ENCODE peak calls at places on chromosomes 3 and 15, in six cellular contexts. L is GM12891, E is GM12878, K is K562, S is H1, M is HepG2. R is an unnamed sample.

GRCh38 chr3:172134352-172134751 is 95.0 kb downstream of the FNDC3B start:
- DNase-seq in L (no peak), M (no peak), E (peak), S (no peak), K (no peak), R (no peak)

GRCh38 chr3:159792070-159792469 is 196.6 kb upstream of the IL12A start:
- DNase-seq in K (no peak), M (no peak), L (no peak), E (no peak), S (no peak), R (no peak)

GRCh38 chr3:47057212-47057671 is 77.8 kb downstream of the NBEAL2 start:
- DNase-seq in M (no peak), K (no peak), E (no peak), L (no peak), S (no peak), R (peak)

GRCh38 chr15:57500256-57500655 is 91.4 kb upstream of the MYZAP start:
- DNase-seq in E (no peak), L (no peak), S (no peak), M (no peak), K (no peak), R (no peak)

GRCh38 chr15:38254065-38254883 is 1.6 kb downstream of the SPRED1 start:
- DNase-seq in L (no peak), E (peak), M (peak), K (peak), S (no peak), R (no peak)

GRCh38 chr3:117660941-117661635 is 951.5 kb downstream of the TUSC7 start:
- DNase-seq in K (no peak), M (no peak), E (no peak), L (no peak), S (no peak), R (no peak)

GRCh38 chr15:25375557-25375956 is 63.3 kb downstream of the UBE3A start:
- DNase-seq in S (no peak), K (no peak), L (no peak), E (no peak), M (peak), R (no peak)

GRCh38 chr15:36117394-36117793 is 462.0 kb upstream of the CDIN1 start:
- DNase-seq in S (no peak), M (no peak), K (no peak), E (no peak), L (no peak), R (no peak)

GRCh38 chr15:60660290-60661051 is 181.5 kb upstream of the ICE2 start:
- DNase-seq in M (no peak), S (no peak), L (no peak), E (no peak), K (no peak), R (no peak)

GRCh38 chr3:193843447-193844301 is 250.7 kb downstream of the OPA1 start:
- DNase-seq in L (no peak), S (no peak), M (peak), K (peak), E (peak), R (no peak)

GRCh38 chr3:185822221-185822956 is 2.5 kb downstream of the IGF2BP2 start:
- DNase-seq in M (peak), S (no peak), E (no peak), K (peak), L (no peak), R (no peak)

GRCh38 chr15:82809308-82810060 is at the start of gene WHAMM:
- DNase-seq in M (peak), L (peak), E (peak), K (peak), S (peak), R (peak)

GRCh38 chr15:90394074-90394473 is 6.0 kb downstream of the IQGAP1 start:
- DNase-seq in K (no peak), L (no peak), M (no peak), E (no peak), S (no peak), R (no peak)

GRCh38 chr3:52525666-52526065 is 8.0 kb downstream of the NT5DC2 start:
- DNase-seq in M (no peak), L (no peak), S (no peak), K (no peak), E (no peak), R (peak)

GRCh38 chr3:52524752-52525661 is 8.7 kb downstream of the NT5DC2 start:
- DNase-seq in M (no peak), E (no peak), S (no peak), L (no peak), K (no peak), R (no peak)

GRCh38 chr3:52523386-52524257 is 10.0 kb downstream of the NT5DC2 start:
- DNase-seq in L (no peak), E (no peak), K (no peak), S (no peak), M (no peak), R (no peak)

GRCh38 chr3:52522651-52523251 is 10.9 kb downstream of the NT5DC2 start:
- DNase-seq in L (no peak), E (no peak), S (no peak), M (no peak), K (no peak), R (no peak)

GRCh38 chr3:52524258-52524751 is 9.4 kb downstream of the NT5DC2 start:
- DNase-seq in E (no peak), S (no peak), L (no peak), M (no peak), K (no peak), R (no peak)
- TF ChIP-seq POLR2A in E (no peak), S (no peak), L (no peak), M (no peak), K (no peak), R (no peak)

GRCh38 chr3:49219132-49219531 is 47.7 kb downstream of the KLHDC8B start:
- DNase-seq in M (no peak), K (no peak), S (no peak), L (no peak), E (no peak), R (no peak)

GRCh38 chr3:49213541-49213943 is 42.1 kb downstream of the KLHDC8B start:
- DNase-seq in L (no peak), E (no peak), M (no peak), K (no peak), S (no peak), R (no peak)

GRCh38 chr3:49213998-49214397 is 42.6 kb downstream of the KLHDC8B start:
- DNase-seq in L (no peak), S (no peak), M (no peak), K (no peak), E (no peak), R (no peak)

GRCh38 chr3:49222002-49222401 is 50.6 kb downstream of the KLHDC8B start:
- DNase-seq in E (no peak), S (no peak), K (no peak), M (no peak), L (no peak), R (no peak)

DNA sequence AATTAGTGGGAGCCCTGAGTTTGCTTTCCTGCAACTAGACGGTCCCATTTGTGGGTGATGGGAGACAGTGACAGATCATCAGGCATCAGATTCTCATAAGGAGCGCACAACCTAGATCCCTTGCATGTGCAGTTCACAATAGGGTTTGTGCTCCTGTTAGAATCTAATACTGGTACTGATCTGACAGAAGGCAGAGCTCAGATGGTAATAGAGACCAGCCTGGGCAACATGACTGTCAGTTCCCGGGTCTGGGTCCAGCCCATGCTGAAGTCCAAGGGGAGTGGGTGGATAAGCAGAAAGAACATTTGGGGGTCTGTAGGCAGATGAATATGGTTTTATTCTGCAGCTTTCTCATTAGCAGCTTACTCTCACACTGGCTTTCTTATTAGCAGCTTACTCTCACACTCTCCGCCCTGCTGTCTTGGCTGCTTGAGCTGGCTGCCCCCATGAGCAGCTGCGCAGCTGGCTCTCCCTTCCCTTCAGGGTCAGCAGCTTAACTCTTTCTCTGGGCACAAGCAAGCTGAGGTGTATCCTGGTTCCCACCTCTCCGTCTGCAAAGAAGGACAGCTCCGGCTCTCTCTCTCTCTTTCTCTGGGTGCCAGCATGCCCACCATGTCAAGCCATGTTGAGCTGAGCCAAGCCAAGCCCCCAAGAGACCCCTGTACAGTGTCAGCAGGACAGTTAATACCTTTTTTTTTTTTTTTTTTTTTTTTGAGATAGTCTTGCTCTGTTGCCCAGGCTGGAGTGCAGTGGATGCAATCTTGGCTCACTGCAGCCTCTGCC is 46.5 kb downstream of the KLHDC8B start:
- DNase-seq in S (no peak), M (no peak), L (no peak), K (peak), E (no peak), R (no peak)
- TF ChIP-seq TAF1 in S (no peak), M (no peak), L (no peak), K (no peak), E (no peak), R (no peak)

GRCh38 chr15:85048430-85048829 is 66.8 kb downstream of the PDE8A start:
- DNase-seq in K (no peak), L (no peak), E (no peak), M (no peak), S (no peak), R (no peak)

GRCh38 chr15:85045615-85046014 is 64.0 kb downstream of the PDE8A start:
- DNase-seq in S (no peak), L (no peak), E (no peak), M (no peak), K (no peak), R (no peak)

GRCh38 chr15:85049805-85050204 is 68.1 kb downstream of the PDE8A start:
- DNase-seq in M (no peak), K (no peak), S (no peak), E (no peak), L (no peak), R (no peak)

GRCh38 chr15:85044894-85045293 is 63.2 kb downstream of the PDE8A start:
- DNase-seq in K (no peak), M (no peak), L (no peak), E (no peak), S (no peak), R (no peak)

GRCh38 chr15:85047271-85047948 is 65.8 kb downstream of the PDE8A start:
- DNase-seq in E (no peak), S (no peak), K (peak), M (peak), L (no peak), R (no peak)
- TF ChIP-seq POLR2A in E (no peak), S (no peak), K (no peak), M (no peak), L (no peak), R (no peak)

DNA sequence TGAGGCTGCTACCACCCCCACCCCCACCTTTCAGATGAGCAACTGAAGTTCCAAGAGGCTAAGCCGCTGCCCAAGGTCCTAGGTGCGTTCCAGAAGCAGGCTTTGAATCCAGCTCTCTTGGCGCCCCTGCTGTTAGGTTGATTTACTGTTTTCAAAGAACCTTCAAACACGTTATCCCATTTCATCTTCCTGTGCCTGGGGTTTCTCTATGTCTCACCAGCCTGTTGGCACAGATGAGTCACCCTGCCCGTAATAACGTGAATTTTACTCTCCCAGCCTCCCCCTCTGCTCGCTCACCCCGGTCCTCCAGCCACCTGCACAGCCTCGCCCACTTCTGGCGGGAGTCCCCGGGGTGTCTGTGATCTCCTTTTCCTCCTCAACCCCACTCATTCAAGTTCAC is 13.1 kb upstream of the TSEN2 start:
- DNase-seq in E (no peak), K (no peak), M (peak), S (no peak), L (no peak), R (no peak)
- TF ChIP-seq TAF1 in E (no peak), K (no peak), M (no peak), S (no peak), L (no peak), R (no peak)